ENCODE peak calls at places on chromosomes 2 and 18, in six cellular contexts. One of them, this sample, is unnamed.

GRCh38 chr2:191318729-191319078 is 73.5 kb downstream of the MYO1B start:
- DNase-seq in T-helper 2 cell: no peak
- DNase-seq in left cardiac atrium: no peak
- DNase-seq in H7: peak
- DNase-seq in GOT3: no peak
- DNase-seq in KG1: no peak
- DNase-seq in this sample: no peak

GRCh38 chr2:217203086-217203485 is 343.2 kb upstream of the TNP1 start:
- DNase-seq in left cardiac atrium: no peak
- DNase-seq in T-helper 2 cell: no peak
- DNase-seq in KG1: no peak
- DNase-seq in GOT3: no peak
- DNase-seq in H7: no peak
- DNase-seq in this sample: no peak

GRCh38 chr18:62282188-62282629 is 42.9 kb upstream of the TNFRSF11A start:
- DNase-seq in left cardiac atrium: no peak
- DNase-seq in T-helper 2 cell: no peak
- DNase-seq in GOT3: no peak
- DNase-seq in KG1: no peak
- DNase-seq in H7: no peak
- DNase-seq in this sample: no peak

GRCh38 chr2:160837416-160837815 is 322.8 kb upstream of the TANK start:
- DNase-seq in GOT3: no peak
- DNase-seq in T-helper 2 cell: no peak
- DNase-seq in left cardiac atrium: no peak
- DNase-seq in H7: no peak
- DNase-seq in KG1: no peak
- DNase-seq in this sample: no peak

GRCh38 chr18:46946656-46947282 is 29.4 kb downstream of the KATNAL2 start:
- DNase-seq in KG1: no peak
- DNase-seq in left cardiac atrium: peak
- DNase-seq in T-helper 2 cell: no peak
- DNase-seq in H7: peak
- DNase-seq in GOT3: no peak
- DNase-seq in this sample: peak

GRCh38 chr18:54280206-54280550 is 10.9 kb downstream of the POLI start:
- DNase-seq in H7: peak
- DNase-seq in GOT3: no peak
- DNase-seq in T-helper 2 cell: no peak
- DNase-seq in KG1: no peak
- DNase-seq in left cardiac atrium: no peak
- DNase-seq in this sample: peak

GRCh38 chr2:144133881-144134280 is 386.0 kb downstream of the ZEB2 start:
- DNase-seq in GOT3: no peak
- DNase-seq in T-helper 2 cell: no peak
- DNase-seq in KG1: no peak
- DNase-seq in H7: no peak
- DNase-seq in left cardiac atrium: no peak
- DNase-seq in this sample: no peak

GRCh38 chr2:68971591-68972231 is 2.7 kb upstream of the GKN1 start:
- DNase-seq in T-helper 2 cell: no peak
- DNase-seq in KG1: no peak
- DNase-seq in H7: no peak
- DNase-seq in left cardiac atrium: no peak
- DNase-seq in GOT3: peak
- DNase-seq in this sample: no peak

GRCh38 chr18:2569338-2570207 is 1.7 kb downstream of the METTL4 start:
- DNase-seq in H7: peak
- DNase-seq in T-helper 2 cell: no peak
- DNase-seq in left cardiac atrium: no peak
- DNase-seq in GOT3: no peak
- DNase-seq in KG1: no peak
- DNase-seq in this sample: no peak

GRCh38 chr18:55790296-55790695 is 202.3 kb upstream of the TCF4 start:
- DNase-seq in KG1: no peak
- DNase-seq in left cardiac atrium: no peak
- DNase-seq in H7: no peak
- DNase-seq in GOT3: no peak
- DNase-seq in T-helper 2 cell: no peak
- DNase-seq in this sample: no peak

This sample was measured in NCI-H524.